ENCODE peak calls at places on chromosome 11, in nine cellular contexts. One of them, this sample, is unnamed. For H3K9me3, the result is how much of the 10 kb centered on the place peaks cover.

GRCh38 chr11:86388198-86388597 is 13.5 kb downstream of the CCDC81 start:
- DNase-seq in thyroid gland: no peak
- DNase-seq in lower lobe of right lung: no peak
- DNase-seq in heart right ventricle: no peak
- DNase-seq in pancreas: no peak
- DNase-seq in uterus: no peak
- DNase-seq in neural progenitor cell: no peak
- DNase-seq in cardiac muscle cell: no peak
- DNase-seq in CD8-positive, alpha-beta memory T cell: no peak
- DNase-seq in this sample: no peak

GRCh38 chr11:61061081-61061826 is 41.0 kb upstream of the CD5 start:
- DNase-seq in thyroid gland: no peak
- DNase-seq in lower lobe of right lung: no peak
- DNase-seq in heart right ventricle: no peak
- DNase-seq in pancreas: no peak
- DNase-seq in uterus: no peak
- DNase-seq in neural progenitor cell: no peak
- DNase-seq in cardiac muscle cell: peak
- DNase-seq in CD8-positive, alpha-beta memory T cell: peak
- DNase-seq in this sample: peak

GRCh38 chr11:63567044-63567840 is 4.1 kb upstream of the PLAAT2 start:
- DNase-seq in thyroid gland: peak
- DNase-seq in lower lobe of right lung: no peak
- DNase-seq in heart right ventricle: peak
- DNase-seq in pancreas: no peak
- DNase-seq in uterus: peak
- DNase-seq in neural progenitor cell: no peak
- DNase-seq in cardiac muscle cell: peak
- DNase-seq in CD8-positive, alpha-beta memory T cell: peak
- DNase-seq in this sample: peak

GRCh38 chr11:133382217-133382746 is 150.0 kb downstream of the OPCML start:
- DNase-seq in thyroid gland: no peak
- DNase-seq in lower lobe of right lung: no peak
- DNase-seq in heart right ventricle: no peak
- DNase-seq in pancreas: no peak
- DNase-seq in uterus: no peak
- DNase-seq in neural progenitor cell: no peak
- DNase-seq in cardiac muscle cell: no peak
- DNase-seq in CD8-positive, alpha-beta memory T cell: no peak
- DNase-seq in this sample: no peak

GRCh38 chr11:2555891-2556290 is 111.1 kb downstream of the KCNQ1 start:
- DNase-seq in thyroid gland: no peak
- DNase-seq in lower lobe of right lung: no peak
- DNase-seq in heart right ventricle: no peak
- DNase-seq in pancreas: peak
- DNase-seq in uterus: no peak
- DNase-seq in neural progenitor cell: no peak
- DNase-seq in cardiac muscle cell: no peak
- DNase-seq in CD8-positive, alpha-beta memory T cell: no peak
- DNase-seq in this sample: no peak

GRCh38 chr11:2792376-2793250 is 92.8 kb upstream of the KCNQ1OT1 start:
- DNase-seq in thyroid gland: peak
- DNase-seq in lower lobe of right lung: peak
- DNase-seq in heart right ventricle: no peak
- DNase-seq in pancreas: peak
- DNase-seq in uterus: peak
- DNase-seq in neural progenitor cell: no peak
- DNase-seq in cardiac muscle cell: no peak
- DNase-seq in CD8-positive, alpha-beta memory T cell: no peak
- DNase-seq in this sample: no peak

GRCh38 chr11:65811764-65812475 is 21.8 kb upstream of the SNX32 start:
- DNase-seq in thyroid gland: no peak
- DNase-seq in lower lobe of right lung: peak
- DNase-seq in heart right ventricle: no peak
- DNase-seq in pancreas: no peak
- DNase-seq in uterus: no peak
- DNase-seq in neural progenitor cell: no peak
- DNase-seq in cardiac muscle cell: peak
- DNase-seq in CD8-positive, alpha-beta memory T cell: no peak
- DNase-seq in this sample: no peak

GRCh38 chr11:16171882-16172281 is 184.5 kb downstream of the SOX6 start:
- DNase-seq in thyroid gland: no peak
- DNase-seq in lower lobe of right lung: no peak
- DNase-seq in heart right ventricle: no peak
- DNase-seq in pancreas: no peak
- DNase-seq in uterus: no peak
- DNase-seq in neural progenitor cell: no peak
- DNase-seq in cardiac muscle cell: no peak
- DNase-seq in CD8-positive, alpha-beta memory T cell: no peak
- DNase-seq in this sample: no peak

GRCh38 chr11:133966924-133967598 is 10.3 kb upstream of the IGSF9B start:
- DNase-seq in thyroid gland: peak
- DNase-seq in lower lobe of right lung: no peak
- DNase-seq in heart right ventricle: peak
- DNase-seq in pancreas: peak
- DNase-seq in uterus: peak
- DNase-seq in neural progenitor cell: peak
- DNase-seq in cardiac muscle cell: peak
- DNase-seq in CD8-positive, alpha-beta memory T cell: peak
- DNase-seq in this sample: peak

GRCh38 chr11:32154275-32154674 is 63.4 kb downstream of the RCN1 start:
- DNase-seq in thyroid gland: no peak
- DNase-seq in lower lobe of right lung: no peak
- DNase-seq in heart right ventricle: no peak
- DNase-seq in pancreas: no peak
- DNase-seq in uterus: no peak
- DNase-seq in neural progenitor cell: no peak
- DNase-seq in cardiac muscle cell: peak
- DNase-seq in CD8-positive, alpha-beta memory T cell: no peak
- DNase-seq in this sample: no peak

GRCh38 chr11:115008774-115009173 is 330.4 kb downstream of the NXPE2 start:
- DNase-seq in thyroid gland: no peak
- DNase-seq in lower lobe of right lung: no peak
- DNase-seq in heart right ventricle: no peak
- DNase-seq in pancreas: no peak
- DNase-seq in uterus: no peak
- DNase-seq in neural progenitor cell: no peak
- DNase-seq in cardiac muscle cell: no peak
- DNase-seq in CD8-positive, alpha-beta memory T cell: no peak
- DNase-seq in this sample: no peak

GRCh38 chr11:2886191-2886894 is 768 bp upstream of the CDKN1C start:
- DNase-seq in thyroid gland: peak
- DNase-seq in lower lobe of right lung: peak
- DNase-seq in heart right ventricle: peak
- DNase-seq in pancreas: peak
- DNase-seq in uterus: peak
- DNase-seq in neural progenitor cell: peak
- DNase-seq in cardiac muscle cell: peak
- DNase-seq in CD8-positive, alpha-beta memory T cell: peak
- DNase-seq in this sample: no peak

GRCh38 chr11:67367836-67368227 is 5.6 kb downstream of the CLCF1 start:
- DNase-seq in thyroid gland: no peak
- DNase-seq in lower lobe of right lung: no peak
- DNase-seq in heart right ventricle: no peak
- DNase-seq in pancreas: no peak
- DNase-seq in uterus: no peak
- DNase-seq in neural progenitor cell: no peak
- DNase-seq in cardiac muscle cell: no peak
- DNase-seq in CD8-positive, alpha-beta memory T cell: no peak
- DNase-seq in this sample: no peak

GRCh38 chr11:42344204-42344792 is 884.8 kb upstream of the LRRC4C start:
- DNase-seq in thyroid gland: no peak
- DNase-seq in lower lobe of right lung: no peak
- DNase-seq in heart right ventricle: no peak
- DNase-seq in pancreas: peak
- DNase-seq in uterus: no peak
- DNase-seq in neural progenitor cell: no peak
- DNase-seq in cardiac muscle cell: no peak
- DNase-seq in CD8-positive, alpha-beta memory T cell: no peak
- DNase-seq in this sample: no peak
- H3K9me3 ChIP-seq in thyroid gland: under half
- H3K9me3 ChIP-seq in lower lobe of right lung: under half
- H3K9me3 ChIP-seq in heart right ventricle: under half
- H3K9me3 ChIP-seq in pancreas: under half
- H3K9me3 ChIP-seq in uterus: under half
- H3K9me3 ChIP-seq in neural progenitor cell: under half
- H3K9me3 ChIP-seq in cardiac muscle cell: under half
- H3K9me3 ChIP-seq in CD8-positive, alpha-beta memory T cell: under half
- H3K9me3 ChIP-seq in this sample: under half

GRCh38 chr11:106493751-106494150 is 416.3 kb downstream of the AASDHPPT start:
- DNase-seq in thyroid gland: no peak
- DNase-seq in lower lobe of right lung: no peak
- DNase-seq in heart right ventricle: no peak
- DNase-seq in pancreas: no peak
- DNase-seq in uterus: no peak
- DNase-seq in neural progenitor cell: no peak
- DNase-seq in cardiac muscle cell: peak
- DNase-seq in CD8-positive, alpha-beta memory T cell: no peak
- DNase-seq in this sample: peak
- H3K9me3 ChIP-seq in thyroid gland: under half
- H3K9me3 ChIP-seq in lower lobe of right lung: under half
- H3K9me3 ChIP-seq in heart right ventricle: under half
- H3K9me3 ChIP-seq in pancreas: under half
- H3K9me3 ChIP-seq in uterus: under half
- H3K9me3 ChIP-seq in neural progenitor cell: under half
- H3K9me3 ChIP-seq in cardiac muscle cell: under half
- H3K9me3 ChIP-seq in CD8-positive, alpha-beta memory T cell: under half
- H3K9me3 ChIP-seq in this sample: under half

GRCh38 chr11:55791606-55792005 is 3.8 kb upstream of the OR5D14 start:
- DNase-seq in thyroid gland: no peak
- DNase-seq in lower lobe of right lung: no peak
- DNase-seq in heart right ventricle: no peak
- DNase-seq in pancreas: no peak
- DNase-seq in uterus: no peak
- DNase-seq in neural progenitor cell: no peak
- DNase-seq in cardiac muscle cell: no peak
- DNase-seq in CD8-positive, alpha-beta memory T cell: no peak
- DNase-seq in this sample: no peak
- H3K9me3 ChIP-seq in thyroid gland: under half
- H3K9me3 ChIP-seq in lower lobe of right lung: under half
- H3K9me3 ChIP-seq in heart right ventricle: under half
- H3K9me3 ChIP-seq in pancreas: under half
- H3K9me3 ChIP-seq in uterus: under half
- H3K9me3 ChIP-seq in neural progenitor cell: under half
- H3K9me3 ChIP-seq in cardiac muscle cell: under half
- H3K9me3 ChIP-seq in CD8-positive, alpha-beta memory T cell: under half
- H3K9me3 ChIP-seq in this sample: under half

GRCh38 chr11:35180311-35181233 is 41.6 kb downstream of the CD44 start:
- DNase-seq in thyroid gland: no peak
- DNase-seq in lower lobe of right lung: no peak
- DNase-seq in heart right ventricle: no peak
- DNase-seq in pancreas: no peak
- DNase-seq in uterus: no peak
- DNase-seq in neural progenitor cell: peak
- DNase-seq in cardiac muscle cell: no peak
- DNase-seq in CD8-positive, alpha-beta memory T cell: no peak
- DNase-seq in this sample: no peak
- H3K9me3 ChIP-seq in thyroid gland: under half
- H3K9me3 ChIP-seq in lower lobe of right lung: under half
- H3K9me3 ChIP-seq in heart right ventricle: under half
- H3K9me3 ChIP-seq in pancreas: under half
- H3K9me3 ChIP-seq in uterus: under half
- H3K9me3 ChIP-seq in neural progenitor cell: under half
- H3K9me3 ChIP-seq in cardiac muscle cell: under half
- H3K9me3 ChIP-seq in CD8-positive, alpha-beta memory T cell: under half
- H3K9me3 ChIP-seq in this sample: under half

This sample was measured in adipocyte.